ENCODE peak calls at places on chromosomes 6 and 20, in eight cellular contexts. One of them, this sample, is unnamed.

GRCh38 chr20:10771435-10772140 is 97.8 kb upstream of the JAG1 start:
- DNase-seq in mesothelial cell of epicardium: no peak
- DNase-seq in GM23338: no peak
- DNase-seq in lower lobe of right lung: no peak
- DNase-seq in H9: no peak
- DNase-seq in neural progenitor cell: no peak
- DNase-seq in CD8-positive, alpha-beta T cell: no peak
- DNase-seq in AG10803: no peak
- DNase-seq in this sample: no peak

GRCh38 chr20:4811661-4812181 is 90.0 kb downstream of the PRND start:
- DNase-seq in AG10803: no peak
- DNase-seq in mesothelial cell of epicardium: no peak
- DNase-seq in lower lobe of right lung: peak
- DNase-seq in neural progenitor cell: no peak
- DNase-seq in CD8-positive, alpha-beta T cell: peak
- DNase-seq in H9: no peak
- DNase-seq in GM23338: no peak
- DNase-seq in this sample: no peak

GRCh38 chr6:130018292-130018829 is at the start of gene L3MBTL3:
- DNase-seq in GM23338: peak
- DNase-seq in lower lobe of right lung: peak
- DNase-seq in CD8-positive, alpha-beta T cell: peak
- DNase-seq in H9: peak
- DNase-seq in mesothelial cell of epicardium: peak
- DNase-seq in neural progenitor cell: peak
- DNase-seq in AG10803: peak
- DNase-seq in this sample: peak

GRCh38 chr20:61476956-61477355 is 224.9 kb downstream of the CDH4 start:
- DNase-seq in lower lobe of right lung: no peak
- DNase-seq in GM23338: no peak
- DNase-seq in AG10803: no peak
- DNase-seq in H9: peak
- DNase-seq in mesothelial cell of epicardium: no peak
- DNase-seq in neural progenitor cell: no peak
- DNase-seq in CD8-positive, alpha-beta T cell: no peak
- DNase-seq in this sample: no peak

GRCh38 chr6:156026543-156027268 is 571.1 kb upstream of the NOX3 start:
- DNase-seq in neural progenitor cell: no peak
- DNase-seq in mesothelial cell of epicardium: no peak
- DNase-seq in AG10803: no peak
- DNase-seq in H9: no peak
- DNase-seq in CD8-positive, alpha-beta T cell: no peak
- DNase-seq in lower lobe of right lung: no peak
- DNase-seq in GM23338: no peak
- DNase-seq in this sample: no peak

GRCh38 chr20:41468994-41469600 is 102.5 kb upstream of the EMILIN3 start:
- DNase-seq in GM23338: no peak
- DNase-seq in mesothelial cell of epicardium: no peak
- DNase-seq in CD8-positive, alpha-beta T cell: no peak
- DNase-seq in AG10803: no peak
- DNase-seq in H9: no peak
- DNase-seq in lower lobe of right lung: no peak
- DNase-seq in neural progenitor cell: no peak
- DNase-seq in this sample: no peak

GRCh38 chr6:80197474-80197873 is 91.0 kb downstream of the BCKDHB start:
- DNase-seq in CD8-positive, alpha-beta T cell: no peak
- DNase-seq in H9: no peak
- DNase-seq in neural progenitor cell: no peak
- DNase-seq in GM23338: no peak
- DNase-seq in mesothelial cell of epicardium: no peak
- DNase-seq in AG10803: peak
- DNase-seq in lower lobe of right lung: no peak
- DNase-seq in this sample: no peak

GRCh38 chr20:56373942-56374341 is 15.2 kb downstream of the FAM210B start:
- DNase-seq in mesothelial cell of epicardium: no peak
- DNase-seq in H9: no peak
- DNase-seq in AG10803: peak
- DNase-seq in lower lobe of right lung: no peak
- DNase-seq in neural progenitor cell: no peak
- DNase-seq in GM23338: no peak
- DNase-seq in CD8-positive, alpha-beta T cell: no peak
- DNase-seq in this sample: no peak

GRCh38 chr6:41416165-41416837 is 80.9 kb downstream of the NCR2 start:
- DNase-seq in GM23338: peak
- DNase-seq in lower lobe of right lung: no peak
- DNase-seq in AG10803: no peak
- DNase-seq in H9: no peak
- DNase-seq in neural progenitor cell: no peak
- DNase-seq in mesothelial cell of epicardium: no peak
- DNase-seq in CD8-positive, alpha-beta T cell: no peak
- DNase-seq in this sample: no peak

GRCh38 chr6:336159-337114 is 44.1 kb downstream of the DUSP22 start:
- DNase-seq in AG10803: no peak
- DNase-seq in lower lobe of right lung: no peak
- DNase-seq in CD8-positive, alpha-beta T cell: no peak
- DNase-seq in H9: no peak
- DNase-seq in GM23338: no peak
- DNase-seq in neural progenitor cell: no peak
- DNase-seq in mesothelial cell of epicardium: no peak
- DNase-seq in this sample: no peak

GRCh38 chr6:158460602-158461092 is 99.2 kb upstream of the TMEM181 start:
- DNase-seq in H9: no peak
- DNase-seq in mesothelial cell of epicardium: no peak
- DNase-seq in lower lobe of right lung: no peak
- DNase-seq in neural progenitor cell: no peak
- DNase-seq in GM23338: no peak
- DNase-seq in CD8-positive, alpha-beta T cell: no peak
- DNase-seq in AG10803: peak
- DNase-seq in this sample: no peak

GRCh38 chr6:87066449-87067288 is 28.2 kb downstream of the CGA start:
- DNase-seq in mesothelial cell of epicardium: no peak
- DNase-seq in CD8-positive, alpha-beta T cell: no peak
- DNase-seq in GM23338: peak
- DNase-seq in H9: no peak
- DNase-seq in neural progenitor cell: peak
- DNase-seq in AG10803: peak
- DNase-seq in lower lobe of right lung: no peak
- DNase-seq in this sample: no peak

GRCh38 chr20:52420805-52421204 is 229.2 kb upstream of the ZFP64 start:
- DNase-seq in CD8-positive, alpha-beta T cell: no peak
- DNase-seq in mesothelial cell of epicardium: no peak
- DNase-seq in lower lobe of right lung: no peak
- DNase-seq in H9: no peak
- DNase-seq in GM23338: no peak
- DNase-seq in neural progenitor cell: no peak
- DNase-seq in AG10803: peak
- DNase-seq in this sample: no peak

GRCh38 chr6:71349395-71349794 is 60.8 kb downstream of the OGFRL1 start:
- DNase-seq in neural progenitor cell: peak
- DNase-seq in mesothelial cell of epicardium: no peak
- DNase-seq in H9: no peak
- DNase-seq in CD8-positive, alpha-beta T cell: no peak
- DNase-seq in GM23338: peak
- DNase-seq in AG10803: peak
- DNase-seq in lower lobe of right lung: no peak
- DNase-seq in this sample: no peak

GRCh38 chr6:88177961-88178464 is 11.9 kb upstream of the CNR1 start:
- DNase-seq in CD8-positive, alpha-beta T cell: no peak
- DNase-seq in lower lobe of right lung: no peak
- DNase-seq in neural progenitor cell: no peak
- DNase-seq in AG10803: peak
- DNase-seq in mesothelial cell of epicardium: no peak
- DNase-seq in GM23338: no peak
- DNase-seq in H9: no peak
- DNase-seq in this sample: no peak

GRCh38 chr6:20236899-20237600 is 24.8 kb upstream of the MBOAT1 start:
- DNase-seq in CD8-positive, alpha-beta T cell: no peak
- DNase-seq in GM23338: no peak
- DNase-seq in mesothelial cell of epicardium: no peak
- DNase-seq in H9: no peak
- DNase-seq in AG10803: no peak
- DNase-seq in lower lobe of right lung: no peak
- DNase-seq in neural progenitor cell: no peak
- DNase-seq in this sample: no peak

GRCh38 chr20:16444056-16444777 is 129.0 kb downstream of the KIF16B start:
- DNase-seq in CD8-positive, alpha-beta T cell: no peak
- DNase-seq in H9: no peak
- DNase-seq in neural progenitor cell: no peak
- DNase-seq in GM23338: no peak
- DNase-seq in lower lobe of right lung: no peak
- DNase-seq in AG10803: peak
- DNase-seq in mesothelial cell of epicardium: no peak
- DNase-seq in this sample: no peak

GRCh38 chr6:74091133-74091793 is 395.3 kb downstream of the CD109 start:
- DNase-seq in GM23338: peak
- DNase-seq in lower lobe of right lung: no peak
- DNase-seq in H9: no peak
- DNase-seq in neural progenitor cell: peak
- DNase-seq in mesothelial cell of epicardium: no peak
- DNase-seq in CD8-positive, alpha-beta T cell: no peak
- DNase-seq in AG10803: peak
- DNase-seq in this sample: no peak

GRCh38 chr20:53176133-53176532 is 204.0 kb downstream of the TSHZ2 start:
- DNase-seq in mesothelial cell of epicardium: no peak
- DNase-seq in lower lobe of right lung: no peak
- DNase-seq in H9: peak
- DNase-seq in CD8-positive, alpha-beta T cell: no peak
- DNase-seq in neural progenitor cell: peak
- DNase-seq in AG10803: no peak
- DNase-seq in GM23338: peak
- DNase-seq in this sample: no peak

GRCh38 chr20:14334306-14334930 is 3.0 kb downstream of the FLRT3 start:
- DNase-seq in GM23338: peak
- DNase-seq in H9: peak
- DNase-seq in AG10803: peak
- DNase-seq in lower lobe of right lung: no peak
- DNase-seq in neural progenitor cell: peak
- DNase-seq in CD8-positive, alpha-beta T cell: no peak
- DNase-seq in mesothelial cell of epicardium: no peak
- DNase-seq in this sample: no peak

GRCh38 chr6:119713903-119714302 is 364.3 kb upstream of the MAN1A1 start:
- DNase-seq in AG10803: no peak
- DNase-seq in neural progenitor cell: no peak
- DNase-seq in GM23338: no peak
- DNase-seq in H9: no peak
- DNase-seq in lower lobe of right lung: no peak
- DNase-seq in CD8-positive, alpha-beta T cell: no peak
- DNase-seq in mesothelial cell of epicardium: no peak
- DNase-seq in this sample: no peak

GRCh38 chr20:63682384-63683139 is 13.9 kb upstream of the TNFRSF6B start:
- DNase-seq in neural progenitor cell: no peak
- DNase-seq in H9: no peak
- DNase-seq in AG10803: peak
- DNase-seq in GM23338: no peak
- DNase-seq in mesothelial cell of epicardium: no peak
- DNase-seq in lower lobe of right lung: no peak
- DNase-seq in CD8-positive, alpha-beta T cell: no peak
- DNase-seq in this sample: no peak

GRCh38 chr6:168190646-168191443 is 111.8 kb upstream of the FRMD1 start:
- DNase-seq in H9: peak
- DNase-seq in GM23338: no peak
- DNase-seq in mesothelial cell of epicardium: no peak
- DNase-seq in lower lobe of right lung: no peak
- DNase-seq in AG10803: no peak
- DNase-seq in neural progenitor cell: no peak
- DNase-seq in CD8-positive, alpha-beta T cell: no peak
- DNase-seq in this sample: peak

GRCh38 chr20:4956200-4956810 is 45.0 kb downstream of the SLC23A2 start:
- DNase-seq in CD8-positive, alpha-beta T cell: no peak
- DNase-seq in lower lobe of right lung: no peak
- DNase-seq in mesothelial cell of epicardium: no peak
- DNase-seq in H9: no peak
- DNase-seq in GM23338: peak
- DNase-seq in neural progenitor cell: peak
- DNase-seq in AG10803: peak
- DNase-seq in this sample: no peak

GRCh38 chr6:98514073-98514720 is 320.2 kb upstream of the POU3F2 start:
- DNase-seq in CD8-positive, alpha-beta T cell: no peak
- DNase-seq in AG10803: no peak
- DNase-seq in lower lobe of right lung: no peak
- DNase-seq in H9: no peak
- DNase-seq in neural progenitor cell: no peak
- DNase-seq in mesothelial cell of epicardium: no peak
- DNase-seq in GM23338: no peak
- DNase-seq in this sample: no peak
- TF ChIP-seq CTCF in CD8-positive, alpha-beta T cell: no peak
- TF ChIP-seq CTCF in AG10803: no peak
- TF ChIP-seq CTCF in lower lobe of right lung: no peak
- TF ChIP-seq CTCF in H9: peak
- TF ChIP-seq CTCF in neural progenitor cell: peak
- TF ChIP-seq CTCF in mesothelial cell of epicardium: no peak
- TF ChIP-seq CTCF in GM23338: peak
- TF ChIP-seq CTCF in this sample: no peak

DNA sequence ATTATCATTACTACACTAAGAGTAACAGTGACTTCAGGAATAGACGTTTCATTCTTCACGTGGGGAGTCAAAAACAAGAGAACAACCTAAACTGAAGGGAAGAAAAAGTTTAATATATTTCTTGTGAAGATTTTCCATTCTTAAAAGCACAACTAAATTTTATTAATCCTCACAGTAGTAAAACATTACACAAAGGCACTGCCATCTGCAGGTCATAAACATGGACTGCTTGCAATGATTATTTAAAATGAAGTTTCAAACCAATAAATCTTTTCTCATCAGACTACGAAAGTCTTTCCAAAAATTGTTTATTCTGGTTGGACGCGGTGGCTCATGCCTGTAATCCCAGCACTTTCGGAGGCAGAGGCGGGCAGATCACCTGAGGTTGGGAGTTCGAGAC is 2.6 kb downstream of the NCOA5 start:
- DNase-seq in H9: no peak
- DNase-seq in GM23338: no peak
- DNase-seq in AG10803: peak
- DNase-seq in lower lobe of right lung: no peak
- DNase-seq in CD8-positive, alpha-beta T cell: no peak
- DNase-seq in mesothelial cell of epicardium: no peak
- DNase-seq in neural progenitor cell: no peak
- DNase-seq in this sample: no peak
- TF ChIP-seq CTCF in H9: peak
- TF ChIP-seq CTCF in GM23338: no peak
- TF ChIP-seq CTCF in AG10803: peak
- TF ChIP-seq CTCF in lower lobe of right lung: peak
- TF ChIP-seq CTCF in CD8-positive, alpha-beta T cell: peak
- TF ChIP-seq CTCF in mesothelial cell of epicardium: peak
- TF ChIP-seq CTCF in neural progenitor cell: peak
- TF ChIP-seq CTCF in this sample: peak

GRCh38 chr6:46706464-46706863 is 18.8 kb downstream of the TDRD6 start:
- DNase-seq in CD8-positive, alpha-beta T cell: no peak
- DNase-seq in neural progenitor cell: no peak
- DNase-seq in GM23338: no peak
- DNase-seq in H9: no peak
- DNase-seq in lower lobe of right lung: no peak
- DNase-seq in AG10803: no peak
- DNase-seq in mesothelial cell of epicardium: no peak
- DNase-seq in this sample: no peak

GRCh38 chr6:46704562-46704961 is 16.9 kb downstream of the TDRD6 start:
- DNase-seq in H9: no peak
- DNase-seq in lower lobe of right lung: no peak
- DNase-seq in mesothelial cell of epicardium: no peak
- DNase-seq in AG10803: peak
- DNase-seq in GM23338: peak
- DNase-seq in neural progenitor cell: peak
- DNase-seq in CD8-positive, alpha-beta T cell: no peak
- DNase-seq in this sample: no peak
- TF ChIP-seq CTCF in H9: peak
- TF ChIP-seq CTCF in lower lobe of right lung: peak
- TF ChIP-seq CTCF in mesothelial cell of epicardium: no peak
- TF ChIP-seq CTCF in AG10803: no peak
- TF ChIP-seq CTCF in GM23338: peak
- TF ChIP-seq CTCF in neural progenitor cell: peak
- TF ChIP-seq CTCF in CD8-positive, alpha-beta T cell: no peak
- TF ChIP-seq CTCF in this sample: no peak

GRCh38 chr20:49046087-49046900 is at the start of gene CSE1L:
- DNase-seq in CD8-positive, alpha-beta T cell: peak
- DNase-seq in neural progenitor cell: peak
- DNase-seq in lower lobe of right lung: peak
- DNase-seq in H9: peak
- DNase-seq in mesothelial cell of epicardium: peak
- DNase-seq in GM23338: peak
- DNase-seq in AG10803: peak
- DNase-seq in this sample: peak
- TF ChIP-seq CTCF in CD8-positive, alpha-beta T cell: no peak
- TF ChIP-seq CTCF in neural progenitor cell: peak
- TF ChIP-seq CTCF in lower lobe of right lung: no peak
- TF ChIP-seq CTCF in H9: no peak
- TF ChIP-seq CTCF in mesothelial cell of epicardium: no peak
- TF ChIP-seq CTCF in GM23338: no peak
- TF ChIP-seq CTCF in AG10803: no peak
- TF ChIP-seq CTCF in this sample: peak

This sample was measured in type B pancreatic cell.